ENCODE peak calls at places on chromosomes 13 and 19, in four cellular contexts. C is dorsolateral prefrontal cortex, Y is MCF 10A, N is chondrocyte. V is an unnamed sample.

GRCh38 chr19:29364999-29365398 is 152.0 kb upstream of the UQCRFS1 start:
- DNase-seq in C (no peak), Y (no peak), N (no peak), V (no peak)

GRCh38 chr13:35953537-35954206 is 177.5 kb downstream of the DCLK1 start:
- DNase-seq in Y (peak; percentile 64), N (no peak), C (peak; percentile 85), V (peak; percentile 55)

GRCh38 chr19:925912-926594 is at the start of gene ARID3A:
- DNase-seq in Y (no peak), N (no peak), C (no peak), V (peak; percentile 50)

GRCh38 chr13:71374471-71375041 is 492.4 kb downstream of the DACH1 start:
- DNase-seq in Y (no peak), C (no peak), N (no peak), V (peak; percentile 7)

GRCh38 chr19:55206664-55207500 is 2.4 kb downstream of the PTPRH start:
- DNase-seq in N (no peak), C (peak; percentile 51), Y (peak; percentile 93), V (peak; percentile 60)

GRCh38 chr19:3692141-3693029 is 7.9 kb downstream of the PIP5K1C start:
- DNase-seq in Y (peak; percentile 19), N (no peak), C (no peak), V (peak; percentile 52)

GRCh38 chr13:34943675-34944634 is 1.9 kb downstream of the NBEA start:
- DNase-seq in N (no peak), Y (no peak), C (no peak), V (no peak)

GRCh38 chr13:94280357-94280756 is 199.1 kb downstream of the DCT start:
- DNase-seq in Y (no peak), N (no peak), C (no peak), V (no peak)

GRCh38 chr13:50842711-50843255 is 709 bp downstream of the DLEU7 start:
- DNase-seq in Y (no peak), C (no peak), N (peak; percentile 79), V (no peak)

GRCh38 chr19:48195106-48195830 is 24.8 kb downstream of the ZSWIM9 start:
- DNase-seq in N (peak; percentile 87), C (no peak), Y (no peak), V (no peak)

GRCh38 chr13:20401958-20402856 is 123.5 kb downstream of the CRYL1 start:
- DNase-seq in C (no peak), Y (no peak), N (no peak), V (no peak)

GRCh38 chr13:50224534-50224933 is 209.3 kb downstream of the KCNRG start:
- DNase-seq in Y (peak; percentile 94), C (no peak), N (no peak), V (no peak)

GRCh38 chr19:13013649-13014048 is 18.4 kb downstream of the NFIX start:
- DNase-seq in Y (no peak), N (no peak), C (no peak), V (no peak)

GRCh38 chr19:39398297-39398864 is 7.2 kb downstream of the MED29 start:
- DNase-seq in N (no peak), C (no peak), Y (peak; percentile 95), V (no peak)

GRCh38 chr13:75468098-75468497 is 13.9 kb downstream of the TBC1D4 start:
- DNase-seq in C (no peak), N (no peak), Y (no peak), V (no peak)

GRCh38 chr13:68234278-68234677 is 1004.1 kb upstream of the PCDH9 start:
- DNase-seq in C (no peak), N (no peak), Y (peak; percentile 28), V (no peak)

GRCh38 chr13:24264976-24265375 is 44.4 kb upstream of the C1QTNF9 start:
- DNase-seq in N (no peak), C (no peak), Y (no peak), V (no peak)

GRCh38 chr13:31045621-31046081 is 113.2 kb downstream of the TEX26 start:
- DNase-seq in C (no peak), N (no peak), Y (peak; percentile 96), V (no peak)

GRCh38 chr19:50719566-50719965 is at the start of gene SHANK1:
- DNase-seq in Y (no peak), C (no peak), N (no peak), V (no peak)

GRCh38 chr13:32047796-32048195 is 16.2 kb downstream of the FRY start:
- DNase-seq in C (no peak), N (no peak), Y (no peak), V (no peak)

GRCh38 chr13:77500094-77500493 is 35.4 kb upstream of the SCEL start:
- DNase-seq in N (no peak), C (no peak), Y (no peak), V (no peak)

GRCh38 chr13:43390101-43390500 is 366.7 kb downstream of the DNAJC15 start:
- DNase-seq in N (no peak), C (no peak), Y (no peak), V (no peak)

GRCh38 chr13:61531383-61532065 is 115.9 kb upstream of the PCDH20 start:
- DNase-seq in N (no peak), Y (peak; percentile 81), C (no peak), V (no peak)

GRCh38 chr13:85347251-85347650 is 452.0 kb downstream of the SLITRK6 start:
- DNase-seq in N (no peak), Y (no peak), C (no peak), V (no peak)

GRCh38 chr13:91119643-91120042 is 227.8 kb upstream of the MIR17HG start:
- DNase-seq in N (no peak), C (no peak), Y (no peak), V (no peak)

GRCh38 chr13:91127995-91128394 is 219.5 kb upstream of the MIR17HG start:
- DNase-seq in N (no peak), Y (no peak), C (no peak), V (no peak)

GRCh38 chr13:91123456-91124127 is 223.9 kb upstream of the MIR17HG start:
- DNase-seq in C (no peak), Y (no peak), N (no peak), V (no peak)

GRCh38 chr13:91126806-91127205 is 220.7 kb upstream of the MIR17HG start:
- DNase-seq in N (no peak), C (no peak), Y (peak; percentile 23), V (no peak)

DNA sequence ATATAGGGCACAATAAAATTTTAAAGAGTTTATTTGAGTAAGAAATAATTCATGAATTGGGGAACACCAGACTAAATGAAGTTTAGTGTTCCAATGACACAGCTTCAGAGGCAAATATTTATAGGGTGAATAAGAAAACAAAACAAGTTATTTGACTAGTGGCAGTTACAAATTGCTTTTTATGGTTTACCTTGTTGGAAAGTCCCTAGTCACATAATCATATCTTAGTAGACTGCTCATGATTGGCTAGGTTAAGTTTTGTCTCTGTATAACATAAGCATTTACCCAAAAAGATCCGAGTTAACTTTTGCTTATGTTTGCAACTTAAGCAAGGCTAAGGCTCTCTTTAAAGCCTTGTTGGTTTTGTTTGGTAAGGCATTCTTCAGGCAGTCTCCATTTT is 224.7 kb upstream of the MIR17HG start:
- DNase-seq in C (no peak), Y (no peak), N (no peak), V (no peak)
- TF ChIP-seq CTCF in C (no peak), Y (no peak), N (no peak), V (no peak)

GRCh38 chr19:46404884-46405658 is 8.3 kb downstream of the CCDC8 start:
- DNase-seq in C (no peak), N (peak; percentile 70), Y (no peak), V (no peak)
- TF ChIP-seq CTCF in C (no peak), N (peak; percentile 32), Y (no peak), V (peak; percentile 46)

GRCh38 chr13:38636106-38636505 is 50.8 kb upstream of the FREM2 start:
- DNase-seq in Y (no peak), N (no peak), C (no peak), V (no peak)

GRCh38 chr13:38641164-38641948 is 45.5 kb upstream of the FREM2 start:
- DNase-seq in Y (peak; percentile 6), N (no peak), C (no peak), V (no peak)

GRCh38 chr13:38637576-38637975 is 49.3 kb upstream of the FREM2 start:
- DNase-seq in C (no peak), N (no peak), Y (peak; percentile 52), V (no peak)

GRCh38 chr13:38635030-38635429 is 51.8 kb upstream of the FREM2 start:
- DNase-seq in Y (no peak), N (no peak), C (no peak), V (no peak)

DNA sequence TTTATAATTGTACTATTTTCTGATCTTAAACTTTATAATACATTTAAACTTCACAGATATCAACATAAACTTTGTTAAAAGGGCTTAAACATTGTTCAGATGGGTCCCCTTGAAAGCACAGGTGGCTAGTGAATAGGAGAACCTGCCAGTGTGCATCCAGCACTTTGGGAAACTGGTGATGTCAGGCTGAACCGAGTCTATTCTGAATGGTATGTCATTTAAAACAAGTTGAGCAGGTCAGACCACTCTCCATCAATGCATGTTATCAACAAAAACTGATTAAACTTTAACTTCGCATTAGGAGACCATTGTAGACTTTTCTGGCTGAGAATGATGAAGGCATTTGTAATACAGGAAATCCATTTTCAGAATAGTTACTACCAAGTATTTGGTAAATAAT is 50.1 kb upstream of the FREM2 start:
- DNase-seq in C (no peak), Y (no peak), N (no peak), V (no peak)
- TF ChIP-seq CTCF in C (no peak), Y (no peak), N (no peak), V (no peak)

DNA sequence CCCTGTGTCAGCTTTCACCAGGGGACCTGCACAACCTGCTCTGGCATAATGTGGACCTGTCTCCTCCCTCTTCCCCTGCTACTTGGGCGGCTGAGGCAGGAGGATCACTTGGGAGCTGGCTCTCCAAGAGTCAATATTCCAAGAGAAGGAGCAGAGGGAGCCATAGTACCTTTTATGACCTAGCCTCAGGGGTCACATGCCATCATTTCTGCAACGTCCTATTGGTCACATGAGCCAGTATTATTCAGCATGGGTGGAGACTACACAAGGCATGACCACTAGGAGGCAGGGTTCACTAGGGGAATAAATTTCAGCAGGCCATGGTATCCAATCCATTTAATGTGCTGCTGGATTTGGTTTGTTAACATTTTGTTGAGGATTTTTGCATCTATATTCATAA is 12.0 kb upstream of the SHFL start:
- DNase-seq in Y (peak; percentile 60), C (no peak), N (no peak), V (no peak)
- TF ChIP-seq CTCF in Y (peak; percentile 10), C (peak; percentile 15), N (peak; percentile 66), V (peak; percentile 55)

GRCh38 chr19:42060117-42060516 is 9.9 kb downstream of the GRIK5 start:
- DNase-seq in Y (no peak), C (no peak), N (no peak), V (no peak)
- TF ChIP-seq CTCF in Y (no peak), C (no peak), N (no peak), V (no peak)